ENCODE peak calls at places on chromosome X, in nine cellular contexts. R, V, M, N, K, D, G, F and S are unnamed samples.

GRCh38 chrX:150683536-150684146 is 9.6 kb upstream of the MTMR1 start:
- DNase-seq in R (no peak), V (no peak), M (no peak), N (no peak), K (no peak), D (no peak), G (peak; percentile 39), F (no peak), S (peak; percentile 20)

GRCh38 chrX:118115948-118116307 is 682 bp downstream of the KLHL13 start:
- DNase-seq in R (no peak), V (no peak), M (no peak), N (no peak), K (no peak), D (no peak), G (no peak), F (no peak), S (no peak)

GRCh38 chrX:25701876-25702275 is 436.3 kb upstream of the MAGEB18 start:
- DNase-seq in R (no peak), V (no peak), M (no peak), N (no peak), K (no peak), D (no peak), G (no peak), F (no peak), S (no peak)

GRCh38 chrX:73337366-73337765 is 109.5 kb upstream of the CDX4 start:
- DNase-seq in R (no peak), V (no peak), M (no peak), N (no peak), K (no peak), D (no peak), G (no peak), F (no peak), S (no peak)

GRCh38 chrX:54746928-54747327 is 51.1 kb downstream of the ITIH6 start:
- DNase-seq in R (no peak), V (no peak), M (no peak), N (no peak), K (no peak), D (no peak), G (no peak), F (no peak), S (no peak)

GRCh38 chrX:149837167-149837566 is 43.8 kb upstream of the MAGEA8 start:
- DNase-seq in R (no peak), V (no peak), M (no peak), N (no peak), K (no peak), D (no peak), G (no peak), F (no peak), S (no peak)

GRCh38 chrX:134804779-134805178 is 146.5 kb upstream of the PLAC1 start:
- DNase-seq in R (no peak), V (no peak), M (no peak), N (no peak), K (no peak), D (no peak), G (no peak), F (no peak), S (no peak)

GRCh38 chrX:1392376-1393130 is 640 bp upstream of the SLC25A6 start:
- DNase-seq in R (no peak), V (peak; percentile 73), M (no peak), N (peak; percentile 23), K (peak; percentile 43), D (no peak), G (no peak), F (no peak), S (no peak)

GRCh38 chrX:119853449-119853848 is 686 bp upstream of the UPF3B start:
- DNase-seq in R (no peak), V (no peak), M (no peak), N (no peak), K (no peak), D (no peak), G (no peak), F (no peak), S (peak; percentile 3)

GRCh38 chrX:147376601-147377387 is 534.9 kb upstream of the FMR1 start:
- DNase-seq in R (no peak), V (no peak), M (no peak), N (no peak), K (no peak), D (no peak), G (no peak), F (no peak), S (no peak)

GRCh38 chrX:30144221-30144620 is 71.1 kb upstream of the MAGEB2 start:
- DNase-seq in R (no peak), V (no peak), M (no peak), N (no peak), K (no peak), D (no peak), G (no peak), F (no peak), S (no peak)

GRCh38 chrX:19543951-19544359 is 28.6 kb upstream of the MAP3K15 start:
- DNase-seq in R (no peak), V (no peak), M (no peak), N (no peak), K (no peak), D (no peak), G (no peak), F (no peak), S (no peak)

GRCh38 chrX:56797966-56798711 is 69.1 kb downstream of the NBDY start:
- DNase-seq in R (no peak), V (peak; percentile 10), M (no peak), N (no peak), K (no peak), D (no peak), G (no peak), F (no peak), S (peak; percentile 34)

GRCh38 chrX:153824348-153824747 is 6.0 kb downstream of the PDZD4 start:
- DNase-seq in R (no peak), V (no peak), M (no peak), N (no peak), K (no peak), D (no peak), G (no peak), F (no peak), S (no peak)

GRCh38 chrX:147912093-147912801 is 528 bp downstream of the FMR1 start:
- DNase-seq in R (peak; percentile 29), V (peak; percentile 38), M (no peak), N (no peak), K (peak; percentile 16), D (peak; percentile 7), G (peak; percentile 16), F (peak; percentile 7), S (no peak)

GRCh38 chrX:120309873-120310730 is 1.2 kb downstream of the TMEM255A start:
- DNase-seq in R (peak; percentile 23), V (no peak), M (no peak), N (no peak), K (no peak), D (no peak), G (peak; percentile 10), F (no peak), S (no peak)

GRCh38 chrX:9884031-9884779 is 83.0 kb upstream of the CLDN34 start:
- DNase-seq in R (no peak), V (no peak), M (no peak), N (no peak), K (no peak), D (no peak), G (no peak), F (no peak), S (no peak)

GRCh38 chrX:97131886-97132285 is 248.2 kb downstream of the RPA4 start:
- DNase-seq in R (no peak), V (no peak), M (no peak), N (no peak), K (no peak), D (no peak), G (no peak), F (no peak), S (no peak)

GRCh38 chrX:47843363-47843762 is 6.7 kb downstream of the ZNF81 start:
- DNase-seq in R (no peak), V (no peak), M (no peak), N (no peak), K (no peak), D (no peak), G (no peak), F (no peak), S (no peak)

GRCh38 chrX:110569506-110569905 is 210.9 kb downstream of the RTL9 start:
- DNase-seq in R (no peak), V (no peak), M (no peak), N (no peak), K (no peak), D (no peak), G (no peak), F (no peak), S (no peak)

GRCh38 chrX:107571296-107571998 is 56.9 kb upstream of the PRPS1 start:
- DNase-seq in R (no peak), V (peak; percentile 81), M (peak; percentile 47), N (peak; percentile 52), K (no peak), D (no peak), G (no peak), F (no peak), S (peak; percentile 96)

GRCh38 chrX:19879742-19880378 is 7.5 kb downstream of the SH3KBP1 start:
- DNase-seq in R (no peak), V (no peak), M (no peak), N (no peak), K (no peak), D (no peak), G (no peak), F (no peak), S (peak; percentile 8)

GRCh38 chrX:108090474-108091265 is 672 bp downstream of the PSMD10 start:
- DNase-seq in R (no peak), V (no peak), M (peak; percentile 6), N (no peak), K (no peak), D (no peak), G (no peak), F (no peak), S (peak; percentile 33)

GRCh38 chrX:9906919-9907318 is 60.2 kb upstream of the CLDN34 start:
- DNase-seq in R (no peak), V (no peak), M (no peak), N (no peak), K (no peak), D (no peak), G (no peak), F (no peak), S (peak; percentile 23)